ENCODE peak calls at places on chromosomes 11 and 22, in seven cellular contexts. D, I, P, N, Z, X and G are unnamed samples.

GRCh38 chr22:27639180-27640086 is 162.1 kb downstream of the MN1 start:
- DNase-seq in D (no peak), I (no peak), P (no peak), N (no peak), Z (no peak), X (no peak), G (no peak)

GRCh38 chr11:548700-549603 is 11.6 kb downstream of the LMNTD2 start:
- DNase-seq in D (no peak), I (no peak), P (no peak), N (no peak), Z (no peak), X (no peak), G (no peak)

GRCh38 chr11:97683733-97684132 is 1293.9 kb downstream of the JRKL start:
- DNase-seq in D (no peak), I (no peak), P (no peak), N (no peak), Z (no peak), X (no peak), G (no peak)

GRCh38 chr22:46131151-46131587 is 19.2 kb upstream of the PPARA start:
- DNase-seq in D (peak), I (no peak), P (no peak), N (no peak), Z (no peak), X (no peak), G (no peak)

GRCh38 chr11:101741479-101742175 is 157.8 kb upstream of the TRPC6 start:
- DNase-seq in D (no peak), I (no peak), P (no peak), N (no peak), Z (no peak), X (no peak), G (no peak)

GRCh38 chr11:78453140-78453935 is 35.7 kb upstream of the GAB2 start:
- DNase-seq in D (no peak), I (peak), P (no peak), N (no peak), Z (no peak), X (no peak), G (no peak)

GRCh38 chr11:130161441-130161840 is 1.9 kb downstream of the ST14 start:
- DNase-seq in D (no peak), I (no peak), P (no peak), N (no peak), Z (no peak), X (no peak), G (no peak)

GRCh38 chr11:130166457-130166784 is 6.8 kb downstream of the ST14 start:
- DNase-seq in D (no peak), I (peak), P (peak), N (peak), Z (no peak), X (no peak), G (no peak)

GRCh38 chr11:106644824-106645223 is 373.5 kb downstream of the GUCY1A2 start:
- DNase-seq in D (no peak), I (peak), P (no peak), N (no peak), Z (no peak), X (no peak), G (no peak)

GRCh38 chr11:43681543-43681942 is 1.0 kb downstream of the HSD17B12 start:
- DNase-seq in D (no peak), I (peak), P (no peak), N (no peak), Z (no peak), X (no peak), G (no peak)

GRCh38 chr11:1220941-1221721 is 1.7 kb upstream of the MUC5B start:
- DNase-seq in D (no peak), I (no peak), P (no peak), N (no peak), Z (no peak), X (no peak), G (no peak)

GRCh38 chr22:41687901-41688364 is 734 bp downstream of the SNU13 start:
- DNase-seq in D (peak), I (peak), P (no peak), N (no peak), Z (no peak), X (no peak), G (no peak)

GRCh38 chr22:33605201-33605600 is 315.1 kb downstream of the LARGE1 start:
- DNase-seq in D (no peak), I (no peak), P (peak), N (peak), Z (no peak), X (no peak), G (no peak)

GRCh38 chr11:126891556-126892217 is 108.9 kb downstream of the KIRREL3 start:
- DNase-seq in D (no peak), I (no peak), P (no peak), N (no peak), Z (no peak), X (no peak), G (no peak)

GRCh38 chr11:112470355-112470754 is 209.7 kb upstream of the PLET1 start:
- DNase-seq in D (no peak), I (peak), P (no peak), N (no peak), Z (no peak), X (no peak), G (no peak)

GRCh38 chr22:50262973-50263617 is 1.6 kb upstream of the MAPK12 start:
- DNase-seq in D (no peak), I (no peak), P (no peak), N (no peak), Z (no peak), X (no peak), G (no peak)

GRCh38 chr22:27224485-27225364 is 567.3 kb downstream of the MIAT start:
- DNase-seq in D (peak), I (no peak), P (no peak), N (no peak), Z (no peak), X (no peak), G (no peak)

GRCh38 chr11:64312947-64313346 is 4.4 kb downstream of the TRMT112 start:
- DNase-seq in D (peak), I (no peak), P (no peak), N (no peak), Z (no peak), X (no peak), G (no peak)

GRCh38 chr11:119751281-119752060 is 22.5 kb upstream of the NECTIN1 start:
- DNase-seq in D (no peak), I (no peak), P (no peak), N (no peak), Z (no peak), X (no peak), G (no peak)

GRCh38 chr11:11027271-11027670 is 169.4 kb upstream of the ZBED5 start:
- DNase-seq in D (no peak), I (peak), P (peak), N (peak), Z (no peak), X (no peak), G (no peak)

GRCh38 chr11:44658451-44658850 is 68.3 kb upstream of the TSPAN18 start:
- DNase-seq in D (no peak), I (no peak), P (no peak), N (no peak), Z (no peak), X (no peak), G (no peak)

GRCh38 chr22:36218648-36219047 is 17.0 kb upstream of the APOL4 start:
- DNase-seq in D (no peak), I (no peak), P (no peak), N (no peak), Z (no peak), X (no peak), G (no peak)

GRCh38 chr11:79066456-79067354 is 374.1 kb downstream of the TENM4 start:
- DNase-seq in D (no peak), I (no peak), P (no peak), N (no peak), Z (no peak), X (no peak), G (no peak)

GRCh38 chr11:34904421-34904950 is 11.7 kb downstream of the APIP start:
- DNase-seq in D (no peak), I (no peak), P (no peak), N (no peak), Z (no peak), X (no peak), G (no peak)

GRCh38 chr11:22666700-22667439 is 459 bp downstream of the GAS2 start:
- DNase-seq in D (peak), I (peak), P (no peak), N (no peak), Z (peak), X (no peak), G (peak)

GRCh38 chr11:123063396-123064267 is 1.7 kb upstream of the HSPA8 start:
- DNase-seq in D (no peak), I (peak), P (no peak), N (peak), Z (peak), X (no peak), G (no peak)